ENCODE peak calls at places on chromosome 4, in ten cellular contexts. U is stomach; S is PC-3; Y is aorta; T is right cardiac atrium; G is SJSA1; W is CD4-positive, CD25-positive, alpha-beta regulatory T cell; N is CD4-positive, alpha-beta T cell; I is ascending aorta; B is psoas muscle. O is an unnamed sample.

GRCh38 chr4:15875663-15876460 is 62.7 kb downstream of the FGFBP1 start:
- DNase-seq in Y (no peak), N (no peak), S (no peak), U (no peak), B (no peak), T (no peak), W (no peak), G (no peak), I (no peak), O (no peak)

GRCh38 chr4:170420255-170420693 is 330.5 kb upstream of the AADAT start:
- DNase-seq in I (no peak), G (peak; percentile 51), S (peak; percentile 14), Y (no peak), N (no peak), B (no peak), U (no peak), T (no peak), W (no peak), O (no peak)

GRCh38 chr4:85747871-85748491 is 273.0 kb downstream of the ARHGAP24 start:
- DNase-seq in N (no peak), S (peak; percentile 75), U (no peak), G (peak; percentile 48), W (no peak), Y (no peak), B (no peak), I (no peak), T (no peak), O (no peak)

GRCh38 chr4:1761130-1761688 is 31.9 kb upstream of the FGFR3 start:
- DNase-seq in U (no peak), B (no peak), Y (no peak), I (no peak), S (no peak), G (no peak), N (no peak), T (no peak), W (no peak), O (no peak)

GRCh38 chr4:142265946-142266345 is 580.2 kb downstream of the INPP4B start:
- DNase-seq in W (no peak), N (no peak), I (no peak), Y (no peak), T (no peak), B (no peak), G (no peak), U (no peak), S (no peak), O (no peak)

GRCh38 chr4:1496116-1496642 is 89.9 kb upstream of the NKX1-1 start:
- DNase-seq in T (no peak), S (no peak), G (no peak), B (peak; percentile 12), N (no peak), I (no peak), W (no peak), Y (no peak), U (no peak), O (no peak)

GRCh38 chr4:52645315-52645714 is 13.8 kb downstream of the USP46 start:
- DNase-seq in T (no peak), W (no peak), B (no peak), S (no peak), I (no peak), N (no peak), U (no peak), Y (no peak), G (no peak), O (no peak)

GRCh38 chr4:17921451-17921850 is 100.1 kb downstream of the LCORL start:
- DNase-seq in S (no peak), N (no peak), B (no peak), G (no peak), U (no peak), T (no peak), I (no peak), Y (no peak), W (no peak), O (no peak)

GRCh38 chr4:137749466-137749865 is 217.2 kb upstream of the PCDH18 start:
- DNase-seq in G (no peak), I (no peak), Y (no peak), B (no peak), N (no peak), U (no peak), S (peak; percentile 21), W (no peak), T (no peak), O (no peak)

GRCh38 chr4:186021461-186022167 is 47.3 kb upstream of the TLR3 start:
- DNase-seq in B (no peak), S (peak; percentile 44), I (no peak), N (no peak), T (peak; percentile 31), U (no peak), G (peak; percentile 31), W (no peak), Y (no peak), O (no peak)

GRCh38 chr4:73423184-73423583 is 12.8 kb upstream of the AFP start:
- DNase-seq in U (no peak), S (no peak), G (no peak), Y (no peak), B (no peak), I (no peak), N (no peak), T (no peak), W (no peak), O (no peak)

GRCh38 chr4:154973636-154974035 is 192.6 kb downstream of the RBM46 start:
- DNase-seq in T (no peak), S (no peak), N (no peak), U (no peak), G (no peak), I (no peak), W (no peak), Y (no peak), B (no peak), O (no peak)

GRCh38 chr4:10565166-10565780 is 108.0 kb upstream of the ZNF518B start:
- DNase-seq in U (no peak), I (no peak), Y (no peak), G (no peak), N (no peak), W (no peak), S (no peak), T (no peak), B (no peak), O (no peak)

GRCh38 chr4:17018013-17018412 is 119.6 kb upstream of the LDB2 start:
- DNase-seq in T (no peak), W (no peak), I (no peak), G (no peak), U (no peak), B (no peak), S (no peak), N (no peak), Y (no peak), O (no peak)

GRCh38 chr4:156598138-156598681 is 373.4 kb downstream of the PDGFC start:
- DNase-seq in N (no peak), I (no peak), U (no peak), Y (no peak), T (no peak), S (peak; percentile 53), G (peak; percentile 33), W (no peak), B (no peak), O (no peak)

GRCh38 chr4:126530996-126531585 is 1101.7 kb upstream of the INTU start:
- DNase-seq in I (no peak), U (no peak), S (no peak), G (no peak), N (no peak), T (no peak), W (no peak), B (no peak), Y (no peak), O (no peak)

DNA sequence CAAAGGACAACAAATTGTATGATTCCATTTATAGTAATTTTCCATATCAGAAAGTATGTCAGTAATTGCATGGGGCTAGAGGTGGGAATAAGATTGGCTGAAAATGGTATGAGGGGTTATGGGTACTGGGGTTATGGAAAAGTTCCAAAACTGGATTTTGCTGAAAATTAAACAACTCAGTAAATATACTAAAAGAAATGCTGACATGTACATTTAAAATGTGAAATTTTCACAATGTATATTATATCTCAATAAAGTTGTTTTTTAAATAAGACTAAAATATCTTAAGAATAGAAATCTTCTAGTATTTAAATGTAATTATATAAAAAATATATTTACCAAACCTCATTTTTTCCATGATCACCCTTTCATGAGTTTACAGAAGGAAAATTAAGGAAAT is 844.9 kb upstream of the SLIT2 start:
- DNase-seq in B (no peak), G (no peak), U (no peak), T (no peak), N (no peak), S (no peak), Y (no peak), I (no peak), W (no peak), O (no peak)
- H3K9me3 ChIP-seq in B (no peaks in the 10 kb centered on the region), G (no peaks in the 10 kb centered on the region), U (no peaks in the 10 kb centered on the region), T (no peaks in the 10 kb centered on the region), N (no peaks in the 10 kb centered on the region), S (no peaks in the 10 kb centered on the region), Y (no peaks in the 10 kb centered on the region), I (no peaks in the 10 kb centered on the region), W (peaks cover 2% of the 10 kb centered on the region), O (no peaks in the 10 kb centered on the region)

DNA sequence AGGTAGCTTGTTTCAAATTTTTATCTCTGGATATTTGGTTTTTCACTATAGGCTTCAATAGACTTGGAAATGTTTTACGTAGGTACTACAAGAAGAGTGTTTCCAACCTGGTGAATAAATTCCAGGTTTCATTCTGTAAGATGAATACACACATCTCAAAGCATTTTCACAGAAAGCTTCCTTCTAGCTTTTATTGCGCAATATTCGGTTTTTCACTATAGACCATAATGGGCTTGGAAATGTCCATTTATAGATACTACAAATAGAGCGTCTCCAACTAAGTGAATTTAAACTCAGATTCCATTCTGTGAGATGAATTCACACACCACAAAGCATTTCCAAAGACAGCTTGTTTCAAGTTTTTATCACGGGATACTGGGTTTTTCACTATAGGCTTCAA is 857.7 kb upstream of the HS3ST1 start:
- DNase-seq in I (no peak), T (no peak), S (no peak), G (no peak), U (no peak), N (no peak), W (no peak), B (no peak), Y (no peak), O (no peak)
- H3K9me3 ChIP-seq in I (no peaks in the 10 kb centered on the region), T (no peaks in the 10 kb centered on the region), S (no peaks in the 10 kb centered on the region), G (no peaks in the 10 kb centered on the region), U (peaks cover 2% of the 10 kb centered on the region), N (no peaks in the 10 kb centered on the region), W (peaks cover 20% of the 10 kb centered on the region), B (peaks cover 18% of the 10 kb centered on the region), Y (no peaks in the 10 kb centered on the region), O (no peaks in the 10 kb centered on the region)

GRCh38 chr4:256492-256891 is 48.8 kb downstream of the ZNF732 start:
- DNase-seq in N (no peak), U (no peak), G (no peak), S (no peak), T (no peak), B (no peak), Y (no peak), I (no peak), W (no peak), O (no peak)
- H3K9me3 ChIP-seq in N (peaks cover 84% of the 10 kb centered on the region), U (peaks cover 84% of the 10 kb centered on the region), G (no peaks in the 10 kb centered on the region), S (peaks cover 44% of the 10 kb centered on the region), T (peaks cover 8% of the 10 kb centered on the region), B (peaks cover 70% of the 10 kb centered on the region), Y (peaks cover 11% of the 10 kb centered on the region), I (peaks cover 92% of the 10 kb centered on the region), W (peaks cover 92% of the 10 kb centered on the region), O (peaks cover 22% of the 10 kb centered on the region)

DNA sequence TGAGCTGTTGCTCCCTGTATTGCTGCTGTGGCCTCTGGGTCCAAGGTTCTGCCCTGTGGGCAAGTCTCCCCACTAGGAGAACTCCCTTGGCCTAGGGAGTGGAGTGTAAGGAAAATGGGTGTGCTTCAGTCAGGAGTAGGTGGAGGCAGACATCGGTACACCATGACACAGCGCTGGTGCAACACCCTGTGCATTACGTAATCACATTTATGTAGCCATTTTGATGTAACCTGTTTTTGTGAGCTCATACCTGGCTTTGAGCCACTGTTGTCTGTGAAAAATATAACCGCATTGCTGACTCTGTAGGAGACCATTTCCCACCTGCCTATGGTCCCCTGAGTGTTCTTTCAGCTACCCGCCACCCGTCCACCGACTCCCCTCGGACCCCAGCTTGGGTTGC is 700.5 kb upstream of the AGA start:
- DNase-seq in I (no peak), N (no peak), T (no peak), U (no peak), B (no peak), Y (no peak), S (no peak), G (no peak), W (no peak), O (no peak)
- H3K9me3 ChIP-seq in I (no peaks in the 10 kb centered on the region), N (no peaks in the 10 kb centered on the region), T (no peaks in the 10 kb centered on the region), U (no peaks in the 10 kb centered on the region), B (peaks cover 4% of the 10 kb centered on the region), Y (no peaks in the 10 kb centered on the region), S (no peaks in the 10 kb centered on the region), G (peaks cover 9% of the 10 kb centered on the region), W (peaks cover 14% of the 10 kb centered on the region), O (no peaks in the 10 kb centered on the region)